ENCODE peak calls at places on chromosomes 11 and 22, in four cellular contexts. One of them, this sample, is unnamed.
A peak's percentile ranks its signal among the peaks of the same experiment; 100 is the strongest.

GRCh38 chr11:64935634-64936081 is at the start of gene GPHA2:
- DNase-seq in activated CD4-positive, alpha-beta T cell treated with anti-CD3 and anti-CD28 coated beads, Interleukin-2, amount 50 U/mL, for 24 hours: no peak
- DNase-seq in frontal cortex: no peak
- DNase-seq in Caki2: no peak
- DNase-seq in this sample: peak; percentile 11

GRCh38 chr22:26447594-26448329 is 18.7 kb downstream of the ASPHD2 start:
- DNase-seq in activated CD4-positive, alpha-beta T cell treated with anti-CD3 and anti-CD28 coated beads, Interleukin-2, amount 50 U/mL, for 24 hours: no peak
- DNase-seq in frontal cortex: no peak
- DNase-seq in Caki2: no peak
- DNase-seq in this sample: no peak

GRCh38 chr22:36369922-36370781 is 17.6 kb downstream of the MYH9 start:
- DNase-seq in activated CD4-positive, alpha-beta T cell treated with anti-CD3 and anti-CD28 coated beads, Interleukin-2, amount 50 U/mL, for 24 hours: no peak
- DNase-seq in frontal cortex: no peak
- DNase-seq in Caki2: peak; percentile 66
- DNase-seq in this sample: peak; percentile 74

GRCh38 chr11:36510567-36511020 is 522 bp upstream of the TRAF6 start:
- DNase-seq in activated CD4-positive, alpha-beta T cell treated with anti-CD3 and anti-CD28 coated beads, Interleukin-2, amount 50 U/mL, for 24 hours: no peak
- DNase-seq in frontal cortex: peak; percentile 20
- DNase-seq in Caki2: no peak
- DNase-seq in this sample: peak; percentile 49

GRCh38 chr11:117410861-117411725 is 83.4 kb downstream of the CEP164 start:
- DNase-seq in activated CD4-positive, alpha-beta T cell treated with anti-CD3 and anti-CD28 coated beads, Interleukin-2, amount 50 U/mL, for 24 hours: no peak
- DNase-seq in frontal cortex: no peak
- DNase-seq in Caki2: no peak
- DNase-seq in this sample: no peak

GRCh38 chr11:46701078-46701654 is 335 bp downstream of the ZNF408 start:
- DNase-seq in activated CD4-positive, alpha-beta T cell treated with anti-CD3 and anti-CD28 coated beads, Interleukin-2, amount 50 U/mL, for 24 hours: no peak
- DNase-seq in frontal cortex: no peak
- DNase-seq in Caki2: no peak
- DNase-seq in this sample: no peak

GRCh38 chr11:124893781-124894401 is 3.8 kb downstream of the ROBO4 start:
- DNase-seq in activated CD4-positive, alpha-beta T cell treated with anti-CD3 and anti-CD28 coated beads, Interleukin-2, amount 50 U/mL, for 24 hours: no peak
- DNase-seq in frontal cortex: no peak
- DNase-seq in Caki2: no peak
- DNase-seq in this sample: no peak

GRCh38 chr11:10155793-10156490 is 138.1 kb downstream of the SBF2 start:
- DNase-seq in activated CD4-positive, alpha-beta T cell treated with anti-CD3 and anti-CD28 coated beads, Interleukin-2, amount 50 U/mL, for 24 hours: no peak
- DNase-seq in frontal cortex: no peak
- DNase-seq in Caki2: no peak
- DNase-seq in this sample: peak; percentile 32

GRCh38 chr22:47260551-47260950 is 498.1 kb downstream of the TBC1D22A start:
- DNase-seq in activated CD4-positive, alpha-beta T cell treated with anti-CD3 and anti-CD28 coated beads, Interleukin-2, amount 50 U/mL, for 24 hours: no peak
- DNase-seq in frontal cortex: no peak
- DNase-seq in Caki2: no peak
- DNase-seq in this sample: no peak

GRCh38 chr11:9765320-9766101 is 101.6 kb downstream of the SWAP70 start:
- DNase-seq in activated CD4-positive, alpha-beta T cell treated with anti-CD3 and anti-CD28 coated beads, Interleukin-2, amount 50 U/mL, for 24 hours: no peak
- DNase-seq in frontal cortex: no peak
- DNase-seq in Caki2: no peak
- DNase-seq in this sample: no peak